ENCODE peak calls at places on chromosome 1, in six cellular contexts. U is NCI-H524, M is cardiac fibroblast, I is GM04504, D is anterior cingulate cortex, X is H4. V is an unnamed sample.

GRCh38 chr1:3037281-3038040 is 16.2 kb downstream of the ACTRT2 start:
- DNase-seq in U (no peak), M (no peak), I (no peak), D (no peak), X (no peak), V (no peak)

GRCh38 chr1:226397011-226397926 is 10.6 kb downstream of the PARP1 start:
- DNase-seq in U (peak; percentile 10), M (peak; percentile 18), I (no peak), D (no peak), X (no peak), V (no peak)

GRCh38 chr1:156025873-156026272 is 5.1 kb upstream of the SSR2 start:
- DNase-seq in U (peak; percentile 38), M (peak; percentile 49), I (no peak), D (no peak), X (no peak), V (no peak)

GRCh38 chr1:208242829-208243521 is 1.2 kb downstream of the PLXNA2 start:
- DNase-seq in U (peak; percentile 7), M (no peak), I (no peak), D (no peak), X (no peak), V (no peak)

GRCh38 chr1:26993237-26994019 is at the start of gene TRNP1:
- DNase-seq in U (peak; percentile 63), M (peak; percentile 80), I (no peak), D (peak; percentile 55), X (peak; percentile 60), V (peak; percentile 82)

GRCh38 chr1:43711049-43711448 is 3.7 kb downstream of the ST3GAL3 start:
- DNase-seq in U (no peak), M (peak; percentile 93), I (peak; percentile 46), D (no peak), X (no peak), V (no peak)

GRCh38 chr1:56024155-56024554 is 555.2 kb downstream of the PLPP3 start:
- DNase-seq in U (no peak), M (no peak), I (no peak), D (no peak), X (no peak), V (no peak)

GRCh38 chr1:88730995-88731394 is 46.9 kb downstream of the PKN2 start:
- DNase-seq in U (no peak), M (no peak), I (no peak), D (no peak), X (no peak), V (no peak)